ENCODE peak calls at places on chromosome 13, in eight cellular contexts. B is fibroblast of lung, T is BE2C, A is cardiac muscle cell, S is upper lobe of right lung, G is heart right ventricle, V is mammary epithelial cell, J is HCT116. X is an unnamed sample.

GRCh38 chr13:24648983-24649684 is 31.1 kb upstream of the ATP12A start:
- DNase-seq in B (no peak), T (no peak), A (no peak), S (no peak), G (no peak), V (peak; percentile 45), J (no peak), X (no peak)

GRCh38 chr13:58085819-58086218 is 454.3 kb downstream of the PCDH17 start:
- DNase-seq in B (peak; percentile 81), T (no peak), A (no peak), S (no peak), G (no peak), V (no peak), J (no peak), X (no peak)

GRCh38 chr13:92074658-92075057 is 676.2 kb downstream of the GPC5 start:
- DNase-seq in B (no peak), T (peak; percentile 48), A (peak; percentile 43), S (no peak), G (no peak), V (no peak), J (no peak), X (no peak)

GRCh38 chr13:94382960-94383359 is 96.5 kb downstream of the DCT start:
- DNase-seq in B (no peak), T (no peak), A (no peak), S (no peak), G (no peak), V (no peak), J (no peak), X (peak; percentile 53)

GRCh38 chr13:35741657-35742056 is 265.2 kb upstream of the MAB21L1 start:
- DNase-seq in B (no peak), T (no peak), A (no peak), S (no peak), G (no peak), V (no peak), J (no peak), X (no peak)

GRCh38 chr13:27592865-27593264 is 27.5 kb downstream of the LNX2 start:
- DNase-seq in B (no peak), T (no peak), A (no peak), S (no peak), G (no peak), V (no peak), J (no peak), X (no peak)

GRCh38 chr13:36713842-36714241 is 40.0 kb downstream of the SERTM1 start:
- DNase-seq in B (peak; percentile 40), T (no peak), A (no peak), S (no peak), G (no peak), V (no peak), J (no peak), X (no peak)

GRCh38 chr13:114099191-114099590 is 33.2 kb downstream of the RASA3 start:
- DNase-seq in B (peak; percentile 94), T (peak; percentile 89), A (peak; percentile 82), S (peak; percentile 60), G (peak; percentile 89), V (peak; percentile 49), J (peak; percentile 45), X (peak; percentile 83)

GRCh38 chr13:98429977-98430785 is 146.7 kb downstream of the STK24 start:
- DNase-seq in B (peak; percentile 47), T (no peak), A (no peak), S (no peak), G (no peak), V (no peak), J (no peak), X (no peak)

GRCh38 chr13:27965740-27966640 is 3.1 kb downstream of the CDX2 start:
- DNase-seq in B (no peak), T (no peak), A (no peak), S (no peak), G (no peak), V (no peak), J (no peak), X (no peak)

GRCh38 chr13:35760678-35761308 is 284.3 kb upstream of the MAB21L1 start:
- DNase-seq in B (no peak), T (no peak), A (no peak), S (no peak), G (no peak), V (no peak), J (no peak), X (no peak)

GRCh38 chr13:60155978-60156377 is 7.8 kb downstream of the DIAPH3 start:
- DNase-seq in B (no peak), T (no peak), A (no peak), S (no peak), G (no peak), V (no peak), J (no peak), X (no peak)

GRCh38 chr13:23510979-23511735 is 59.1 kb upstream of the TNFRSF19 start:
- DNase-seq in B (peak; percentile 70), T (peak; percentile 49), A (peak; percentile 69), S (no peak), G (peak; percentile 40), V (peak; percentile 46), J (peak; percentile 6), X (no peak)

GRCh38 chr13:102978168-102978567 is 88.0 kb downstream of the SLC10A2 start:
- DNase-seq in B (no peak), T (no peak), A (no peak), S (no peak), G (no peak), V (peak; percentile 37), J (no peak), X (no peak)

GRCh38 chr13:24178847-24179845 is 18.6 kb downstream of the SPATA13 start:
- DNase-seq in B (peak; percentile 82), T (no peak), A (no peak), S (no peak), G (no peak), V (peak; percentile 37), J (no peak), X (no peak)

GRCh38 chr13:91203430-91203829 is 144.1 kb upstream of the MIR17HG start:
- DNase-seq in B (no peak), T (no peak), A (no peak), S (no peak), G (no peak), V (no peak), J (no peak), X (no peak)

GRCh38 chr13:34044660-34045080 is 226.7 kb downstream of the RFC3 start:
- DNase-seq in B (peak; percentile 93), T (no peak), A (no peak), S (no peak), G (no peak), V (peak; percentile 98), J (peak; percentile 69), X (no peak)

GRCh38 chr13:110562696-110563462 is 1.4 kb upstream of the RAB20 start:
- DNase-seq in B (no peak), T (no peak), A (no peak), S (peak; percentile 54), G (no peak), V (no peak), J (no peak), X (no peak)

GRCh38 chr13:110564472-110564985 is 3.0 kb upstream of the RAB20 start:
- DNase-seq in B (no peak), T (no peak), A (no peak), S (peak; percentile 17), G (no peak), V (no peak), J (no peak), X (no peak)

GRCh38 chr13:110565296-110565695 is 3.8 kb upstream of the RAB20 start:
- DNase-seq in B (no peak), T (no peak), A (no peak), S (peak; percentile 7), G (no peak), V (no peak), J (no peak), X (no peak)

GRCh38 chr13:110561335-110562033 is at the start of gene RAB20:
- DNase-seq in B (peak; percentile 75), T (peak; percentile 73), A (peak; percentile 88), S (peak; percentile 95), G (peak; percentile 91), V (peak; percentile 76), J (peak; percentile 38), X (peak; percentile 92)

GRCh38 chr13:110563463-110563774 is 1.9 kb upstream of the RAB20 start:
- DNase-seq in B (no peak), T (no peak), A (no peak), S (peak; percentile 35), G (no peak), V (no peak), J (no peak), X (no peak)
- H3K4me3 ChIP-seq in B (no peak overlapping the region), T (no peak overlapping the region), A (no peak overlapping the region), S (peak overlapping the region; percentile 92), G (no peak overlapping the region), V (no peak overlapping the region), J (no peak overlapping the region), X (peak overlapping the region; percentile 81)

GRCh38 chr13:44243198-44243852 is 130.3 kb upstream of the SERP2 start:
- DNase-seq in B (peak; percentile 96), T (peak; percentile 80), A (peak; percentile 87), S (no peak), G (peak; percentile 57), V (peak; percentile 78), J (peak; percentile 92), X (peak; percentile 52)

GRCh38 chr13:44237276-44237767 is 136.3 kb upstream of the SERP2 start:
- DNase-seq in B (peak; percentile 92), T (no peak), A (peak; percentile 40), S (no peak), G (peak; percentile 90), V (peak; percentile 89), J (no peak), X (peak; percentile 82)

GRCh38 chr13:44241638-44242037 is 132.0 kb upstream of the SERP2 start:
- DNase-seq in B (no peak), T (no peak), A (no peak), S (no peak), G (no peak), V (no peak), J (no peak), X (no peak)

GRCh38 chr13:44238011-44238421 is 135.6 kb upstream of the SERP2 start:
- DNase-seq in B (peak; percentile 49), T (peak; percentile 71), A (no peak), S (no peak), G (no peak), V (peak; percentile 81), J (no peak), X (no peak)

DNA sequence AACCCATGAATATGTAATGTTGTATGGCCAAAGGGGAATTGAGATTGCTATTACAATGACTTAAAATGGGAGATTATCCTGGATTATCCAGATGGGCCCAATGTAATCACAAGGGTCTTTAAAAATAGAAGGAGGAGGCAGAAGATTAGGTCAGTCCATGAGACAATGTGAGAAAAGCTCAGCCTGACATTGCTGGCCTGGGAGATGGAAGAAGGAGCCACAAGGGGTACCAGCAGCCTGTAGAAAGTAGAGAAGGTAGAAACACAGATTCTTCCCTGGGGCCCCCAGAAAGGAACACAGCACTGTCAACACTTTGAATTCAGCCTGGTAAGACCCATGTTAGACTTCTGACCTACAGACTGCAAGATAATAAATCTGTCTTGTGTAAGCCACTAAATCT is 133.0 kb upstream of the SERP2 start:
- DNase-seq in B (no peak), T (no peak), A (no peak), S (no peak), G (no peak), V (no peak), J (no peak), X (no peak)
- H3K4me1 ChIP-seq in B (peaks cover 14% of the 10 kb centered on the region), T (peaks cover 8% of the 10 kb centered on the region), A (peaks cover 50% of the 10 kb centered on the region), S (peaks cover 20% of the 10 kb centered on the region), G (peaks cover 25% of the 10 kb centered on the region), V (peaks cover 17% of the 10 kb centered on the region), J (peaks cover 56% of the 10 kb centered on the region), X (peaks cover 45% of the 10 kb centered on the region)

GRCh38 chr13:30115257-30115600 is 192.1 kb downstream of the KATNAL1 start:
- DNase-seq in B (no peak), T (no peak), A (no peak), S (no peak), G (no peak), V (no peak), J (no peak), X (no peak)
- TF ChIP-seq CTCF in B (no peak), T (no peak), A (no peak), S (no peak), G (peak; percentile 27), V (no peak), J (no peak), X (no peak)

GRCh38 chr13:64338671-64339070 is 2891.5 kb downstream of the PCDH9 start:
- DNase-seq in B (no peak), T (no peak), A (no peak), S (no peak), G (no peak), V (no peak), J (no peak), X (no peak)
- H3K4me3 ChIP-seq in B (no peak overlapping the region), T (no peak overlapping the region), A (no peak overlapping the region), S (no peak overlapping the region), G (no peak overlapping the region), V (no peak overlapping the region), J (no peak overlapping the region), X (no peak overlapping the region)

X was measured in heart left ventricle.